ENCODE peak calls at places on chromosomes 2 and 18, in seven cellular contexts. Y is activated B cell treated with CpG ODN at 0.5 μM for 24 hours, G is Panc1, S is HepG2, L is left lung, Z is right cardiac atrium, A is heart right ventricle. Q is an unnamed sample.
A peak's percentile ranks its signal among the peaks of the same experiment; 100 is the strongest.

GRCh38 chr18:58117685-58118403 is 73.8 kb downstream of the NEDD4L start:
- ATAC-seq in Y (no peak), G (peak; percentile 64), S (peak; percentile 71), L (peak; percentile 81), Z (peak; percentile 81), A (peak; percentile 55), Q (no peak)

GRCh38 chr2:127163922-127164321 is 56.2 kb downstream of the CYP27C1 start:
- ATAC-seq in Y (no peak), G (no peak), S (no peak), L (peak; percentile 70), Z (no peak), A (no peak), Q (no peak)

GRCh38 chr2:205714058-205714776 is 31.9 kb downstream of the NRP2 start:
- ATAC-seq in Y (peak; percentile 81), G (no peak), S (no peak), L (peak; percentile 52), Z (no peak), A (peak; percentile 42), Q (peak; percentile 80)

GRCh38 chr2:39537150-39537549 is 100.1 kb upstream of the MAP4K3 start:
- ATAC-seq in Y (no peak), G (no peak), S (no peak), L (no peak), Z (no peak), A (no peak), Q (no peak)

GRCh38 chr2:152847067-152847466 is 128.6 kb downstream of the ARL6IP6 start:
- ATAC-seq in Y (no peak), G (no peak), S (no peak), L (no peak), Z (no peak), A (no peak), Q (no peak)

GRCh38 chr2:7819316-7819715 is 862.5 kb upstream of the ID2 start:
- ATAC-seq in Y (no peak), G (no peak), S (no peak), L (no peak), Z (no peak), A (no peak), Q (no peak)

GRCh38 chr18:79898952-79899608 is 52.4 kb downstream of the SLC66A2 start:
- ATAC-seq in Y (no peak), G (no peak), S (no peak), L (no peak), Z (peak; percentile 4), A (no peak), Q (no peak)

GRCh38 chr2:179812501-179812900 is 48.9 kb downstream of the ZNF385B start:
- ATAC-seq in Y (no peak), G (no peak), S (no peak), L (no peak), Z (no peak), A (no peak), Q (no peak)

GRCh38 chr2:54925022-54925421 is 125.2 kb downstream of the RTN4 start:
- ATAC-seq in Y (no peak), G (no peak), S (no peak), L (no peak), Z (no peak), A (no peak), Q (no peak)

GRCh38 chr2:126972272-126972626 is 73.6 kb downstream of the TEX51 start:
- ATAC-seq in Y (no peak), G (peak; percentile 10), S (no peak), L (no peak), Z (no peak), A (no peak), Q (no peak)

GRCh38 chr2:191265311-191266170 is 20.3 kb downstream of the MYO1B start:
- ATAC-seq in Y (no peak), G (peak; percentile 47), S (no peak), L (peak; percentile 41), Z (peak; percentile 59), A (peak; percentile 67), Q (no peak)

GRCh38 chr2:128155970-128156369 is 65.0 kb downstream of the UGGT1 start:
- ATAC-seq in Y (no peak), G (no peak), S (no peak), L (no peak), Z (peak; percentile 41), A (no peak), Q (no peak)

GRCh38 chr2:77521931-77522470 is at the start of gene LRRTM4:
- ATAC-seq in Y (no peak), G (no peak), S (peak; percentile 66), L (no peak), Z (peak; percentile 78), A (no peak), Q (no peak)

GRCh38 chr2:205129531-205129930 is 552.8 kb upstream of the NRP2 start:
- ATAC-seq in Y (no peak), G (no peak), S (no peak), L (no peak), Z (no peak), A (no peak), Q (no peak)

GRCh38 chr18:64099244-64099643 is 49.6 kb downstream of the LINC00305 start:
- ATAC-seq in Y (no peak), G (no peak), S (no peak), L (no peak), Z (no peak), A (no peak), Q (no peak)

GRCh38 chr2:226909131-226909530 is 73.3 kb downstream of the RHBDD1 start:
- ATAC-seq in Y (no peak), G (no peak), S (no peak), L (peak; percentile 29), Z (no peak), A (no peak), Q (no peak)

GRCh38 chr18:48798334-48799197 is 152.2 kb downstream of the SMAD7 start:
- ATAC-seq in Y (no peak), G (no peak), S (no peak), L (no peak), Z (peak; percentile 50), A (peak; percentile 45), Q (no peak)

GRCh38 chr18:21342372-21342771 is 100.3 kb downstream of the GREB1L start:
- ATAC-seq in Y (no peak), G (no peak), S (no peak), L (no peak), Z (no peak), A (no peak), Q (no peak)

GRCh38 chr18:58991127-58991798 is 126.6 kb downstream of the ZNF532 start:
- ATAC-seq in Y (peak; percentile 79), G (no peak), S (no peak), L (no peak), Z (no peak), A (peak; percentile 52), Q (peak; percentile 93)

GRCh38 chr2:217616936-217617335 is 385.9 kb downstream of the TNS1 start:
- ATAC-seq in Y (no peak), G (no peak), S (no peak), L (no peak), Z (no peak), A (no peak), Q (no peak)

GRCh38 chr2:207241198-207241597 is 75.5 kb upstream of the KLF7 start:
- ATAC-seq in Y (no peak), G (no peak), S (no peak), L (no peak), Z (no peak), A (no peak), Q (peak; percentile 55)

GRCh38 chr2:169495310-169495928 is 14.1 kb upstream of the KLHL41 start:
- ATAC-seq in Y (no peak), G (no peak), S (no peak), L (no peak), Z (no peak), A (no peak), Q (no peak)

GRCh38 chr18:13913205-13913604 is 2.1 kb downstream of the MC2R start:
- ATAC-seq in Y (no peak), G (no peak), S (no peak), L (no peak), Z (no peak), A (no peak), Q (no peak)

GRCh38 chr18:31554776-31555175 is 36.9 kb upstream of the TTR start:
- ATAC-seq in Y (no peak), G (no peak), S (no peak), L (no peak), Z (no peak), A (no peak), Q (no peak)

GRCh38 chr2:179592167-179592936 is 269.1 kb downstream of the ZNF385B start:
- ATAC-seq in Y (no peak), G (no peak), S (no peak), L (peak; percentile 68), Z (no peak), A (no peak), Q (no peak)

GRCh38 chr2:17125989-17126620 is 392.1 kb downstream of the RAD51AP2 start:
- ATAC-seq in Y (no peak), G (no peak), S (no peak), L (no peak), Z (no peak), A (no peak), Q (no peak)

GRCh38 chr2:47521666-47522285 is 118.8 kb downstream of the MSH2 start:
- ATAC-seq in Y (no peak), G (no peak), S (no peak), L (no peak), Z (peak; percentile 36), A (no peak), Q (peak; percentile 6)

GRCh38 chr2:48270209-48270608 is 259.7 kb upstream of the STON1 start:
- ATAC-seq in Y (no peak), G (no peak), S (peak; percentile 96), L (no peak), Z (no peak), A (no peak), Q (no peak)

GRCh38 chr2:43008388-43008787 is 216.0 kb upstream of the HAAO start:
- ATAC-seq in Y (no peak), G (no peak), S (no peak), L (no peak), Z (no peak), A (no peak), Q (no peak)

Q was measured in stimulated activated memory B cell treated with anti-CD40 and anti-IgM and Interleukin-4, amounts not matched to agents 10 μg/mL and 1 μg/mL and 100 μg/mL, for 72 hours.